ENCODE peak calls at places on chromosomes 13 and 19, in seven cellular contexts. H is fibroblast of lung; M is activated CD8-positive, alpha-beta T cell treated with anti-CD3 and anti-CD28 coated beads for 36 hours; D is NCI-H2171 treated with DMSO at 0.1 percent for 48 hours; F is stimulated activated CD4-positive, alpha-beta T cell treated with anti-CD3 and anti-CD28 coated beads, TNF-alpha, amount 100 ng/mL, for 48 hours; I is stimulated activated effector memory CD8-positive, alpha-beta T cell treated with anti-CD3 and anti-CD28 coated beads, Interleukin-12 subunit alpha, Interleukin-12 subunit beta, amount 100 ng/mL, for 72 hours; X is ascending aorta. V is an unnamed sample.

GRCh38 chr19:39223703-39224279 is 19.7 kb upstream of the SYCN start:
- DNase-seq in H (peak), M (peak), D (no peak), F (no peak), I (no peak), X (no peak), V (no peak)

GRCh38 chr13:20291675-20292074 is 59.6 kb upstream of the GJB6 start:
- DNase-seq in H (no peak), M (no peak), D (no peak), F (no peak), I (no peak), X (no peak), V (no peak)

GRCh38 chr13:18943721-18944391 is 237.8 kb downstream of the TUBA3C start:
- DNase-seq in H (no peak), M (no peak), D (no peak), F (no peak), I (no peak), X (no peak), V (no peak)

GRCh38 chr13:75414036-75414827 is 67.7 kb downstream of the TBC1D4 start:
- DNase-seq in H (no peak), M (no peak), D (no peak), F (no peak), I (no peak), X (no peak), V (no peak)

GRCh38 chr19:12720851-12721655 is 2.7 kb downstream of the TNPO2 start:
- DNase-seq in H (peak), M (peak), D (no peak), F (no peak), I (no peak), X (no peak), V (no peak)

GRCh38 chr19:31943778-31944177 is 401.6 kb upstream of the ZNF507 start:
- DNase-seq in H (no peak), M (no peak), D (no peak), F (no peak), I (no peak), X (no peak), V (no peak)

GRCh38 chr13:61664821-61665705 is 249.4 kb upstream of the PCDH20 start:
- DNase-seq in H (peak), M (no peak), D (no peak), F (no peak), I (no peak), X (no peak), V (no peak)

GRCh38 chr13:25990801-25991200 is 61.0 kb downstream of the SHISA2 start:
- DNase-seq in H (peak), M (no peak), D (no peak), F (no peak), I (no peak), X (no peak), V (no peak)

GRCh38 chr13:112106467-112107141 is 39.7 kb downstream of the SOX1 start:
- DNase-seq in H (no peak), M (no peak), D (no peak), F (no peak), I (no peak), X (no peak), V (no peak)

GRCh38 chr13:101111894-101112293 is 304.4 kb downstream of the NALCN start:
- DNase-seq in H (no peak), M (no peak), D (no peak), F (no peak), I (no peak), X (no peak), V (no peak)

GRCh38 chr19:45279587-45280192 is 28.6 kb downstream of the MARK4 start:
- DNase-seq in H (no peak), M (no peak), D (no peak), F (no peak), I (no peak), X (no peak), V (no peak)

GRCh38 chr13:70723732-70724131 is 615.5 kb upstream of the KLHL1 start:
- DNase-seq in H (peak), M (no peak), D (peak), F (no peak), I (no peak), X (no peak), V (no peak)

GRCh38 chr13:59510377-59510776 is 653.4 kb downstream of the DIAPH3 start:
- DNase-seq in H (no peak), M (no peak), D (peak), F (no peak), I (no peak), X (no peak), V (no peak)

GRCh38 chr19:4584670-4585460 is 25.4 kb upstream of the SEMA6B start:
- DNase-seq in H (no peak), M (no peak), D (peak), F (no peak), I (no peak), X (no peak), V (no peak)

GRCh38 chr13:44932171-44932849 is 57.0 kb downstream of the NUFIP1 start:
- DNase-seq in H (peak), M (no peak), D (no peak), F (no peak), I (no peak), X (no peak), V (no peak)

GRCh38 chr19:8654591-8655339 is 24.3 kb downstream of the NFILZ start:
- DNase-seq in H (peak), M (peak), D (peak), F (peak), I (peak), X (no peak), V (peak)

GRCh38 chr19:12450817-12451216 is 10.0 kb upstream of the ZNF443 start:
- DNase-seq in H (no peak), M (no peak), D (no peak), F (no peak), I (no peak), X (no peak), V (no peak)

GRCh38 chr19:47284324-47284899 is 9.7 kb downstream of the INAFM1 start:
- DNase-seq in H (peak), M (peak), D (peak), F (no peak), I (peak), X (no peak), V (no peak)

GRCh38 chr19:5154129-5154798 is 185.4 kb downstream of the KDM4B start:
- DNase-seq in H (no peak), M (peak), D (no peak), F (no peak), I (no peak), X (peak), V (peak)

GRCh38 chr19:36488816-36489138 is 584 bp downstream of the ZNF566 start:
- DNase-seq in H (no peak), M (peak), D (peak), F (no peak), I (no peak), X (no peak), V (peak)

GRCh38 chr19:13037161-13037560 is 41.9 kb downstream of the NFIX start:
- DNase-seq in H (peak), M (no peak), D (no peak), F (no peak), I (no peak), X (peak), V (no peak)

GRCh38 chr19:35913589-35913988 is 5.5 kb upstream of the TYROBP start:
- DNase-seq in H (peak), M (no peak), D (no peak), F (no peak), I (no peak), X (no peak), V (no peak)

GRCh38 chr19:46625731-46626130 is 842 bp upstream of the PTGIR start:
- DNase-seq in H (no peak), M (no peak), D (no peak), F (no peak), I (no peak), X (no peak), V (no peak)

GRCh38 chr19:12194827-12195500 is 32.1 kb downstream of the ZNF136 start:
- DNase-seq in H (peak), M (peak), D (peak), F (no peak), I (no peak), X (peak), V (no peak)

GRCh38 chr19:5293607-5294089 is 47.0 kb downstream of the PTPRS start:
- DNase-seq in H (peak), M (peak), D (peak), F (no peak), I (no peak), X (no peak), V (no peak)

GRCh38 chr13:50928088-50928487 is 18.5 kb downstream of the RNASEH2B start:
- DNase-seq in H (no peak), M (no peak), D (no peak), F (no peak), I (no peak), X (no peak), V (no peak)

GRCh38 chr19:46976845-46977320 is 42.8 kb upstream of the NPAS1 start:
- DNase-seq in H (peak), M (no peak), D (no peak), F (no peak), I (no peak), X (peak), V (no peak)

GRCh38 chr19:49019242-49019932 is 2.5 kb upstream of the LHB start:
- DNase-seq in H (no peak), M (peak), D (peak), F (peak), I (peak), X (peak), V (peak)

GRCh38 chr13:39410089-39410901 is 192.7 kb downstream of the LHFPL6 start:
- DNase-seq in H (peak), M (no peak), D (no peak), F (no peak), I (no peak), X (no peak), V (no peak)

GRCh38 chr19:17489392-17490030 is 19.2 kb downstream of the SLC27A1 start:
- DNase-seq in H (no peak), M (no peak), D (no peak), F (no peak), I (no peak), X (no peak), V (no peak)

GRCh38 chr19:53908106-53908932 is 759 bp upstream of the CACNG7 start:
- DNase-seq in H (peak), M (peak), D (peak), F (peak), I (no peak), X (no peak), V (peak)

GRCh38 chr13:43686557-43686956 is 100.2 kb downstream of the ENOX1 start:
- DNase-seq in H (peak), M (no peak), D (no peak), F (no peak), I (no peak), X (no peak), V (no peak)

GRCh38 chr13:113162783-113163685 is 4.6 kb downstream of the PROZ start:
- DNase-seq in H (no peak), M (peak), D (peak), F (no peak), I (no peak), X (peak), V (no peak)

GRCh38 chr19:41936416-41936850 is 8.2 kb upstream of the ERFL start:
- DNase-seq in H (no peak), M (peak), D (no peak), F (no peak), I (no peak), X (no peak), V (no peak)

V was measured in GM19239.